ENCODE peak calls at places on chromosomes 12 and 14, in nine cellular contexts. D is HepG2, U is PC-9, X is sigmoid colon, L is heart left ventricle, C is stomach, W is IMR-90, B is esophagus squamous epithelium, Y is testis. O is an unnamed sample. For H3K4me1, the result is how much of the 10 kb centered on the place peaks cover.

GRCh38 chr12:34298971-34299801 is 276.9 kb downstream of the ALG10 start:
- DNase-seq in D (no peak), U (no peak), X (no peak), L (no peak), C (no peak), W (no peak), B (no peak), Y (no peak), O (no peak)

GRCh38 chr12:6341439-6342139 is at the start of gene TNFRSF1A:
- DNase-seq in D (peak), U (peak), X (peak), L (peak), C (peak), W (peak), B (no peak), Y (peak), O (peak)

GRCh38 chr12:12890815-12891645 is at the start of gene GPRC5A:
- DNase-seq in D (peak), U (peak), X (peak), L (peak), C (peak), W (peak), B (no peak), Y (peak), O (peak)

GRCh38 chr14:102928412-102929348 is 6.2 kb downstream of the AMN start:
- DNase-seq in D (no peak), U (peak), X (no peak), L (peak), C (peak), W (peak), B (peak), Y (peak), O (peak)

GRCh38 chr14:93059917-93060545 is 55.7 kb downstream of the ITPK1 start:
- DNase-seq in D (no peak), U (no peak), X (no peak), L (no peak), C (no peak), W (no peak), B (no peak), Y (no peak), O (no peak)

GRCh38 chr12:59149995-59150642 is 229.8 kb upstream of the LRIG3 start:
- DNase-seq in D (peak), U (peak), X (no peak), L (no peak), C (no peak), W (peak), B (no peak), Y (peak), O (peak)

GRCh38 chr14:50658203-50658602 is 9.9 kb downstream of the SAV1 start:
- DNase-seq in D (no peak), U (no peak), X (no peak), L (no peak), C (peak), W (peak), B (no peak), Y (peak), O (no peak)

GRCh38 chr12:78290606-78291345 is 460.1 kb downstream of the NAV3 start:
- DNase-seq in D (peak), U (peak), X (no peak), L (no peak), C (no peak), W (peak), B (no peak), Y (no peak), O (no peak)

GRCh38 chr12:52838871-52839446 is 4.8 kb upstream of the KRT79 start:
- DNase-seq in D (no peak), U (no peak), X (no peak), L (no peak), C (no peak), W (no peak), B (no peak), Y (no peak), O (no peak)

GRCh38 chr12:95215925-95216324 is 1.3 kb downstream of the FGD6 start:
- DNase-seq in D (peak), U (peak), X (no peak), L (no peak), C (no peak), W (peak), B (no peak), Y (no peak), O (no peak)

GRCh38 chr12:99004799-99005474 is 359.8 kb downstream of the APAF1 start:
- DNase-seq in D (no peak), U (no peak), X (no peak), L (no peak), C (no peak), W (no peak), B (no peak), Y (no peak), O (no peak)

GRCh38 chr14:35301334-35302210 is 9.4 kb downstream of the PSMA6 start:
- DNase-seq in D (no peak), U (no peak), X (no peak), L (no peak), C (no peak), W (no peak), B (no peak), Y (no peak), O (no peak)

GRCh38 chr12:32947203-32947795 is 50.7 kb upstream of the PKP2 start:
- DNase-seq in D (peak), U (peak), X (no peak), L (no peak), C (no peak), W (no peak), B (no peak), Y (no peak), O (no peak)

GRCh38 chr14:91012050-91012449 is 48.4 kb downstream of the RPS6KA5 start:
- DNase-seq in D (no peak), U (no peak), X (no peak), L (no peak), C (no peak), W (no peak), B (no peak), Y (no peak), O (no peak)

GRCh38 chr12:753401-754237 is 1.2 kb downstream of the WNK1 start:
- DNase-seq in D (no peak), U (no peak), X (peak), L (peak), C (peak), W (no peak), B (no peak), Y (peak), O (peak)

GRCh38 chr12:120377611-120378010 is 8.6 kb upstream of the MSI1 start:
- DNase-seq in D (no peak), U (no peak), X (no peak), L (no peak), C (no peak), W (no peak), B (no peak), Y (no peak), O (no peak)

GRCh38 chr12:113221997-113222729 is 899 bp downstream of the TPCN1 start:
- DNase-seq in D (no peak), U (peak), X (no peak), L (no peak), C (no peak), W (no peak), B (no peak), Y (no peak), O (no peak)

GRCh38 chr12:95339086-95339788 is 121.6 kb downstream of the VEZT start:
- DNase-seq in D (no peak), U (no peak), X (no peak), L (no peak), C (no peak), W (no peak), B (no peak), Y (no peak), O (no peak)

GRCh38 chr14:75979641-75980422 is 2.0 kb downstream of the TGFB3 start:
- DNase-seq in D (no peak), U (no peak), X (peak), L (peak), C (no peak), W (no peak), B (no peak), Y (peak), O (peak)

GRCh38 chr12:5808956-5809355 is 136.1 kb downstream of the ANO2 start:
- DNase-seq in D (no peak), U (no peak), X (no peak), L (no peak), C (no peak), W (peak), B (no peak), Y (no peak), O (no peak)

GRCh38 chr12:103326190-103326589 is 169.6 kb downstream of the C12orf42 start:
- DNase-seq in D (peak), U (no peak), X (no peak), L (no peak), C (no peak), W (no peak), B (no peak), Y (no peak), O (no peak)

GRCh38 chr14:93858896-93859295 is 68.2 kb upstream of the FAM181A start:
- DNase-seq in D (no peak), U (no peak), X (no peak), L (no peak), C (no peak), W (no peak), B (no peak), Y (no peak), O (no peak)

GRCh38 chr12:50201987-50202521 is 34.9 kb upstream of the CERS5 start:
- DNase-seq in D (no peak), U (peak), X (no peak), L (no peak), C (no peak), W (peak), B (no peak), Y (no peak), O (no peak)

GRCh38 chr12:118704517-118704916 is 276.8 kb upstream of the SRRM4 start:
- DNase-seq in D (peak), U (no peak), X (no peak), L (no peak), C (no peak), W (no peak), B (no peak), Y (no peak), O (no peak)

GRCh38 chr14:59570122-59570521 is 6.5 kb downstream of the CCDC175 start:
- DNase-seq in D (no peak), U (no peak), X (no peak), L (no peak), C (no peak), W (no peak), B (no peak), Y (no peak), O (no peak)

GRCh38 chr12:8065991-8066594 is at the start of gene C3AR1:
- DNase-seq in D (no peak), U (no peak), X (no peak), L (no peak), C (no peak), W (peak), B (no peak), Y (no peak), O (no peak)

GRCh38 chr14:44374906-44375305 is 132.2 kb downstream of the FSCB start:
- DNase-seq in D (no peak), U (no peak), X (no peak), L (no peak), C (no peak), W (no peak), B (no peak), Y (no peak), O (no peak)

DNA sequence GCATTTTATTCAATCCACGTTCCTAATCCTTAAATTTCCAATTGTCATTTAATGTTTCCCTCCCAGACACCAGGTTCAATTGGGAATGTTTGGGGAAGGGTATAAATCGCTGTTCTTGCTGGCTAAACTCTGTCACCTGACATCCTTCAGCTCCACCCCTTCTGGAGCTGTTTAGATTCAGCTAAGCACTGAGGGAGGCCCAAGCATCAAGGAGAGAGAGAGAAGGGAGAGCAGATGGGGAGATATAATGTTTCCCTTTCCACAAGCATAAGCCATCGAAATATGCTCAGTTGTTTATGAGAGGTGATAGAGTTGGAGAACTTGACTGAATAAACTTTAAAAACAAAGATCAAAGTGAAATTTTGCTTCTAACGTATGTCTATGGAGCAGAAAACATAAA is 1.8 kb downstream of the ABCC9 start:
- DNase-seq in D (no peak), U (no peak), X (no peak), L (peak), C (no peak), W (no peak), B (no peak), Y (no peak), O (peak)
- H3K27ac ChIP-seq in D (no peak), U (no peak), X (peak), L (peak), C (peak), W (no peak), B (peak), Y (no peak), O (peak)

DNA sequence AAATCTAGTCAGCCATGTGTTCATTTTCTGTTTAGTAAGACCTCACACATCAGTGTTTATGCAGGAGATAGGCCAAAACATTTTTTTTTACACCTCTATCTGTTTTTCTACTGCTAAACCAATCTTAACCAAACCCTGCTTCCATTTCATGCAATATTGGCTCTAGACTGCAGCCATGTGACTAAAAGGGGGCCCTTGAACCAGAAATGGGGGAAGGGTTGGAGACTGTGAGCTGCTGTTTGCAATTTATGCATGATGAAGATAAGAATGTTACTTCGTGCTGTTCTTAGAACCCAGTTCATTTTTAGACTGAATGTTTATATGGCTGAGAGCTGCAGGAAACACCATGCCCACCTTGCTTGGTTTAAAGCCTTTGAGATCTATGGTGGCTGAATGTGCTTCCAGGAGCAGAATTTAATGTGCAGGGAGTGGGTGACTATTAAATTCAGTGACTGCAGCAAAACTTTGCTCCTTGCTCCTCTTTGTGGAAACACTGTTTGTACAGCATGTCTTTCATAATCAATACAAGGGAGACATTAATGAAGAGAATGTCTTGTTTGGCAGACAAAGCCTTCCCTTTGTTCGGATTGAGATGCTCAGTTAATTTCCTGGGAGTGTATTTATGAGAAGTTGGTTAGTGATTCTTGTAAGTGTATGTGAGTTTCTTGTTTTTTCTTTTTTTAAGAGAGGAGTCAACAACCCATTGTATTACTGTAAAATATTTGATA is 53.6 kb downstream of the CHST11 start:
- DNase-seq in D (no peak), U (no peak), X (no peak), L (no peak), C (no peak), W (no peak), B (no peak), Y (no peak), O (no peak)
- H3K4me1 ChIP-seq in D (under half), U (under half), X (under half), L (under half), C (under half), W (under half), B (under half), Y (under half), O (under half)

GRCh38 chr12:105100998-105101397 is 6.5 kb upstream of the WASHC4 start:
- DNase-seq in D (no peak), U (no peak), X (no peak), L (no peak), C (no peak), W (peak), B (no peak), Y (no peak), O (no peak)
- TF ChIP-seq CTCF in D (no peak), U (peak), X (no peak), L (no peak), C (no peak), W (peak), B (no peak), Y (no peak), O (no peak)

GRCh38 chr12:102062419-102062806 is 622 bp upstream of the WASHC3 start:
- DNase-seq in D (no peak), U (no peak), X (no peak), L (no peak), C (no peak), W (no peak), B (no peak), Y (no peak), O (no peak)

GRCh38 chr12:102059343-102059742 is 2.4 kb downstream of the WASHC3 start:
- DNase-seq in D (peak), U (no peak), X (no peak), L (no peak), C (no peak), W (no peak), B (no peak), Y (no peak), O (no peak)

GRCh38 chr12:102061096-102061555 is 665 bp downstream of the WASHC3 start:
- DNase-seq in D (peak), U (peak), X (no peak), L (no peak), C (no peak), W (peak), B (no peak), Y (no peak), O (no peak)

GRCh38 chr12:102063066-102063465 is 1.3 kb upstream of the WASHC3 start:
- DNase-seq in D (peak), U (peak), X (no peak), L (no peak), C (no peak), W (no peak), B (no peak), Y (peak), O (no peak)

DNA sequence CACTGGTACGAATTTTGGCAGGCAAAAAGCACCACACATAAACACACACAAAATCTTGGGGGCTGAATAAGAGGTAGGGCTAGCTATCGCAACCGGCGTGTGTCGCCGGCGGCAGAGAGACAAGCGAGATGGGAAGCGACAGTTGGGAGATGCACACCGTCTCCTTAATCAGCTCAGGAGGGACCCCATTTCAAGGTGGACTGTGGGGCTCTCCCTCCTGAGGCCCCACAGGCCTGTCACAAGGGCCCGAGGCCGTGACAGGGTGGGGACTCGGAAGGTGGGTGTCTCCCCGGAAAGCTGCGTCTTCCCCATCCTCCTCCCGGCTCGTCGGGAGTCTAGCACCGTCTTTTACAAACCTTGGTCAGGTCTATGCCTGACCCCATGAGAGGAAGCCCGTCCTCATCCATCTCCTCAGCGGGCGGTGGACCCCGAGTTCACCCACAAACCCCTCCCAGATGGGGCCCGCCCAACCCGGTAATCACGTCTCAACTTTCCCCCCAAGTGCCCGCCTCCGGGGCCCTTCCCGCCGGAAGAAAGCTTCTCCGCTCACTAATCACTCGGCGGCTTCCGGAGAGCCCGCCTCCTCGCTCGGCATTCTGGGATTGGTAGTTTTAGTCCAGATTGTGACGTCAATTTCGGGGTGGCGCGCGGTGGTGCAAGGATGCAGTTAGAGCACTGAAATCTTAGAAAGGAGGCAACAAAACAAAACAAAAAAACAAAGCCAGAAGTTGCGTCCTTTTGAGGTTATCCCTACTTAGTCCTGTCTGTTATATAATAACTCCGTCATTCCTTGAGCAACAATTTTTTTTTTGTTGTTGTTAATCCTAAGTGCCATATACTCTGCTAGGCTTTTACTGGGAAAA is at the start of gene WASHC3:
- DNase-seq in D (peak), U (peak), X (peak), L (peak), C (peak), W (peak), B (peak), Y (peak), O (peak)
- H3K27ac ChIP-seq in D (peak), U (peak), X (peak), L (peak), C (peak), W (peak), B (peak), Y (peak), O (peak)